ENCODE peak calls at places on chromosomes 13 and 19, in six cellular contexts. R, V, C, J, F and P are unnamed samples.

GRCh38 chr19:16274466-16274865 is 50.2 kb upstream of the KLF2 start:
- DNase-seq in C (no peak), F (no peak), R (no peak), J (no peak), V (no peak), P (no peak)

GRCh38 chr19:35639863-35640262 is 1.7 kb upstream of the ETV2 start:
- DNase-seq in C (no peak), J (no peak), F (no peak), V (no peak), R (no peak), P (no peak)

GRCh38 chr19:42281175-42282035 is 12.4 kb downstream of the CIC start:
- DNase-seq in V (no peak), C (peak; percentile 40), F (no peak), R (no peak), J (peak; percentile 51), P (peak; percentile 54)

GRCh38 chr13:109568273-109568900 is 218.0 kb downstream of the IRS2 start:
- DNase-seq in J (no peak), C (no peak), F (no peak), R (no peak), V (no peak), P (no peak)

GRCh38 chr13:98649861-98650260 is 73.0 kb upstream of the STK24 start:
- DNase-seq in V (no peak), J (no peak), F (no peak), R (no peak), C (peak; percentile 8), P (no peak)

GRCh38 chr19:498977-499623 is 2.8 kb downstream of the MADCAM1 start:
- DNase-seq in V (no peak), R (no peak), F (no peak), J (no peak), C (no peak), P (no peak)

GRCh38 chr19:11832253-11832912 is 16.1 kb upstream of the ZNF439 start:
- DNase-seq in V (no peak), J (no peak), F (no peak), R (no peak), C (no peak), P (no peak)

GRCh38 chr13:111664060-111664459 is 343.6 kb downstream of the TEX29 start:
- DNase-seq in F (no peak), V (no peak), R (no peak), C (no peak), J (no peak), P (peak; percentile 50)

GRCh38 chr13:80379245-80379644 is 38.3 kb upstream of the SPRY2 start:
- DNase-seq in F (peak; percentile 69), C (no peak), V (no peak), J (no peak), R (no peak), P (no peak)

GRCh38 chr19:14114854-14115253 is 2.7 kb downstream of the PRKACA start:
- DNase-seq in V (peak; percentile 10), F (peak; percentile 17), R (no peak), C (peak; percentile 62), J (peak; percentile 63), P (no peak)

GRCh38 chr13:25286308-25286968 is 850 bp downstream of the MTMR6 start:
- DNase-seq in F (no peak), C (no peak), R (no peak), J (peak; percentile 18), V (no peak), P (no peak)

GRCh38 chr19:45250216-45250831 is 747 bp upstream of the MARK4 start:
- DNase-seq in C (no peak), V (no peak), J (no peak), R (no peak), F (no peak), P (no peak)

GRCh38 chr13:78339927-78340326 is 263.4 kb downstream of the POU4F1 start:
- DNase-seq in C (no peak), J (no peak), V (no peak), R (no peak), F (peak; percentile 15), P (no peak)

GRCh38 chr19:6340493-6341201 is 7.2 kb upstream of the ACER1 start:
- DNase-seq in V (no peak), R (no peak), F (no peak), C (no peak), J (no peak), P (no peak)

GRCh38 chr13:60134376-60134775 is 29.4 kb downstream of the DIAPH3 start:
- DNase-seq in J (no peak), C (no peak), V (no peak), F (peak; percentile 16), R (no peak), P (no peak)